ENCODE peak calls at places on chromosome 12, in six cellular contexts. One of them, this sample, is unnamed.

GRCh38 chr12:20040844-20041243 is 327.5 kb upstream of the PDE3A start:
- DNase-seq in cardiac muscle cell: peak
- DNase-seq in HFF-Myc: no peak
- DNase-seq in PC-9: no peak
- DNase-seq in Peyer's patch: no peak
- DNase-seq in AG04449: no peak
- DNase-seq in this sample: no peak

GRCh38 chr12:101857043-101857558 is 20.3 kb upstream of the DRAM1 start:
- DNase-seq in HFF-Myc: peak
- DNase-seq in cardiac muscle cell: no peak
- DNase-seq in Peyer's patch: no peak
- DNase-seq in PC-9: peak
- DNase-seq in AG04449: peak
- DNase-seq in this sample: peak

GRCh38 chr12:6539276-6540134 is 5.2 kb downstream of the GAPDH start:
- DNase-seq in AG04449: no peak
- DNase-seq in Peyer's patch: peak
- DNase-seq in PC-9: no peak
- DNase-seq in HFF-Myc: no peak
- DNase-seq in cardiac muscle cell: no peak
- DNase-seq in this sample: peak

GRCh38 chr12:92493816-92494215 is 209.0 kb upstream of the PLEKHG7 start:
- DNase-seq in Peyer's patch: no peak
- DNase-seq in cardiac muscle cell: no peak
- DNase-seq in AG04449: no peak
- DNase-seq in HFF-Myc: no peak
- DNase-seq in PC-9: no peak
- DNase-seq in this sample: no peak

GRCh38 chr12:93722757-93723567 is 45.8 kb downstream of the CRADD start:
- DNase-seq in AG04449: no peak
- DNase-seq in HFF-Myc: no peak
- DNase-seq in cardiac muscle cell: no peak
- DNase-seq in Peyer's patch: no peak
- DNase-seq in PC-9: peak
- DNase-seq in this sample: peak

GRCh38 chr12:89051065-89051677 is 301.1 kb downstream of the DUSP6 start:
- DNase-seq in AG04449: no peak
- DNase-seq in HFF-Myc: no peak
- DNase-seq in cardiac muscle cell: peak
- DNase-seq in Peyer's patch: no peak
- DNase-seq in PC-9: peak
- DNase-seq in this sample: peak

GRCh38 chr12:27937768-27938167 is 34.8 kb downstream of the PTHLH start:
- DNase-seq in HFF-Myc: no peak
- DNase-seq in cardiac muscle cell: no peak
- DNase-seq in AG04449: no peak
- DNase-seq in Peyer's patch: no peak
- DNase-seq in PC-9: no peak
- DNase-seq in this sample: no peak

GRCh38 chr12:102950950-102951490 is 6.5 kb upstream of the ASCL1 start:
- DNase-seq in AG04449: no peak
- DNase-seq in HFF-Myc: no peak
- DNase-seq in Peyer's patch: no peak
- DNase-seq in cardiac muscle cell: no peak
- DNase-seq in PC-9: no peak
- DNase-seq in this sample: no peak

GRCh38 chr12:49706351-49707126 is 666 bp downstream of the FMNL3 start:
- DNase-seq in Peyer's patch: no peak
- DNase-seq in cardiac muscle cell: peak
- DNase-seq in HFF-Myc: no peak
- DNase-seq in AG04449: no peak
- DNase-seq in PC-9: no peak
- DNase-seq in this sample: no peak

GRCh38 chr12:47779301-47779942 is 6.4 kb downstream of the SLC48A1 start:
- DNase-seq in AG04449: peak
- DNase-seq in cardiac muscle cell: peak
- DNase-seq in Peyer's patch: peak
- DNase-seq in HFF-Myc: peak
- DNase-seq in PC-9: peak
- DNase-seq in this sample: peak

GRCh38 chr12:105480162-105480561 is 149.7 kb downstream of the C12orf75 start:
- DNase-seq in AG04449: no peak
- DNase-seq in PC-9: no peak
- DNase-seq in Peyer's patch: no peak
- DNase-seq in HFF-Myc: no peak
- DNase-seq in cardiac muscle cell: peak
- DNase-seq in this sample: no peak

GRCh38 chr12:89236748-89237428 is 115.4 kb downstream of the DUSP6 start:
- DNase-seq in HFF-Myc: no peak
- DNase-seq in PC-9: peak
- DNase-seq in Peyer's patch: no peak
- DNase-seq in cardiac muscle cell: no peak
- DNase-seq in AG04449: peak
- DNase-seq in this sample: peak

GRCh38 chr12:106248849-106249371 is 1.1 kb upstream of the CKAP4 start:
- DNase-seq in cardiac muscle cell: no peak
- DNase-seq in Peyer's patch: no peak
- DNase-seq in PC-9: no peak
- DNase-seq in AG04449: no peak
- DNase-seq in HFF-Myc: no peak
- DNase-seq in this sample: peak

GRCh38 chr12:26434299-26434915 is 239.0 kb downstream of the SSPN start:
- DNase-seq in AG04449: no peak
- DNase-seq in PC-9: peak
- DNase-seq in HFF-Myc: peak
- DNase-seq in cardiac muscle cell: peak
- DNase-seq in Peyer's patch: no peak
- DNase-seq in this sample: peak

GRCh38 chr12:106071686-106072085 is 67.1 kb downstream of the NUAK1 start:
- DNase-seq in PC-9: no peak
- DNase-seq in cardiac muscle cell: no peak
- DNase-seq in HFF-Myc: no peak
- DNase-seq in Peyer's patch: no peak
- DNase-seq in AG04449: no peak
- DNase-seq in this sample: no peak

GRCh38 chr12:81627336-81628189 is 131.6 kb downstream of the PPFIA2 start:
- DNase-seq in AG04449: no peak
- DNase-seq in HFF-Myc: peak
- DNase-seq in PC-9: no peak
- DNase-seq in cardiac muscle cell: peak
- DNase-seq in Peyer's patch: no peak
- DNase-seq in this sample: peak

GRCh38 chr12:109962388-109962787 is 33.8 kb downstream of the GIT2 start:
- DNase-seq in AG04449: no peak
- DNase-seq in cardiac muscle cell: no peak
- DNase-seq in PC-9: no peak
- DNase-seq in HFF-Myc: no peak
- DNase-seq in Peyer's patch: no peak
- DNase-seq in this sample: no peak

GRCh38 chr12:124902916-124903315 is 11.5 kb downstream of the UBC start:
- DNase-seq in PC-9: no peak
- DNase-seq in cardiac muscle cell: no peak
- DNase-seq in Peyer's patch: no peak
- DNase-seq in AG04449: no peak
- DNase-seq in HFF-Myc: no peak
- DNase-seq in this sample: no peak

GRCh38 chr12:108807996-108808725 is 49.2 kb downstream of the SSH1 start:
- DNase-seq in HFF-Myc: no peak
- DNase-seq in cardiac muscle cell: no peak
- DNase-seq in PC-9: no peak
- DNase-seq in AG04449: no peak
- DNase-seq in Peyer's patch: peak
- DNase-seq in this sample: no peak

GRCh38 chr12:84719997-84720396 is 192.6 kb downstream of the SLC6A15 start:
- DNase-seq in AG04449: no peak
- DNase-seq in Peyer's patch: no peak
- DNase-seq in HFF-Myc: no peak
- DNase-seq in cardiac muscle cell: no peak
- DNase-seq in PC-9: no peak
- DNase-seq in this sample: no peak

GRCh38 chr12:109113661-109114321 is 2.6 kb upstream of the ACACB start:
- DNase-seq in HFF-Myc: no peak
- DNase-seq in Peyer's patch: no peak
- DNase-seq in AG04449: no peak
- DNase-seq in PC-9: no peak
- DNase-seq in cardiac muscle cell: no peak
- DNase-seq in this sample: no peak

GRCh38 chr12:2273751-2274150 is 221.0 kb downstream of the CACNA1C start:
- DNase-seq in Peyer's patch: no peak
- DNase-seq in AG04449: no peak
- DNase-seq in cardiac muscle cell: no peak
- DNase-seq in HFF-Myc: no peak
- DNase-seq in PC-9: no peak
- DNase-seq in this sample: no peak

GRCh38 chr12:2271961-2272360 is 219.2 kb downstream of the CACNA1C start:
- DNase-seq in PC-9: no peak
- DNase-seq in Peyer's patch: no peak
- DNase-seq in AG04449: no peak
- DNase-seq in cardiac muscle cell: no peak
- DNase-seq in HFF-Myc: no peak
- DNase-seq in this sample: no peak

GRCh38 chr12:2270846-2271245 is 218.1 kb downstream of the CACNA1C start:
- DNase-seq in cardiac muscle cell: no peak
- DNase-seq in HFF-Myc: no peak
- DNase-seq in AG04449: no peak
- DNase-seq in Peyer's patch: no peak
- DNase-seq in PC-9: no peak
- DNase-seq in this sample: no peak

GRCh38 chr12:2274733-2275132 is 221.9 kb downstream of the CACNA1C start:
- DNase-seq in HFF-Myc: no peak
- DNase-seq in cardiac muscle cell: no peak
- DNase-seq in AG04449: no peak
- DNase-seq in PC-9: no peak
- DNase-seq in Peyer's patch: no peak
- DNase-seq in this sample: no peak

GRCh38 chr12:2273288-2273687 is 220.5 kb downstream of the CACNA1C start:
- DNase-seq in HFF-Myc: no peak
- DNase-seq in Peyer's patch: no peak
- DNase-seq in PC-9: no peak
- DNase-seq in AG04449: no peak
- DNase-seq in cardiac muscle cell: no peak
- DNase-seq in this sample: no peak
- TF ChIP-seq CTCF in HFF-Myc: no peak
- TF ChIP-seq CTCF in Peyer's patch: no peak
- TF ChIP-seq CTCF in PC-9: no peak
- TF ChIP-seq CTCF in AG04449: peak
- TF ChIP-seq CTCF in cardiac muscle cell: peak
- TF ChIP-seq CTCF in this sample: no peak

GRCh38 chr12:24649634-24650033 is 299.3 kb downstream of the BCAT1 start:
- DNase-seq in cardiac muscle cell: no peak
- DNase-seq in PC-9: no peak
- DNase-seq in HFF-Myc: no peak
- DNase-seq in Peyer's patch: no peak
- DNase-seq in AG04449: no peak
- DNase-seq in this sample: peak
- H3K4me3 ChIP-seq in cardiac muscle cell: no peak
- H3K4me3 ChIP-seq in PC-9: no peak
- H3K4me3 ChIP-seq in HFF-Myc: no peak
- H3K4me3 ChIP-seq in Peyer's patch: no peak
- H3K4me3 ChIP-seq in AG04449: no peak
- H3K4me3 ChIP-seq in this sample: no peak

GRCh38 chr12:30462249-30462648 is 233.4 kb downstream of the IPO8 start:
- DNase-seq in HFF-Myc: no peak
- DNase-seq in AG04449: no peak
- DNase-seq in cardiac muscle cell: no peak
- DNase-seq in PC-9: no peak
- DNase-seq in Peyer's patch: no peak
- DNase-seq in this sample: no peak

GRCh38 chr12:30463636-30464035 is 232.0 kb downstream of the IPO8 start:
- DNase-seq in AG04449: no peak
- DNase-seq in PC-9: no peak
- DNase-seq in Peyer's patch: no peak
- DNase-seq in cardiac muscle cell: no peak
- DNase-seq in HFF-Myc: no peak
- DNase-seq in this sample: no peak

GRCh38 chr12:30458453-30458852 is 237.2 kb downstream of the IPO8 start:
- DNase-seq in Peyer's patch: no peak
- DNase-seq in AG04449: no peak
- DNase-seq in PC-9: no peak
- DNase-seq in HFF-Myc: no peak
- DNase-seq in cardiac muscle cell: no peak
- DNase-seq in this sample: no peak

GRCh38 chr12:30461011-30461670 is 234.5 kb downstream of the IPO8 start:
- DNase-seq in Peyer's patch: no peak
- DNase-seq in HFF-Myc: no peak
- DNase-seq in PC-9: no peak
- DNase-seq in AG04449: no peak
- DNase-seq in cardiac muscle cell: no peak
- DNase-seq in this sample: no peak

GRCh38 chr12:30457621-30458289 is 237.9 kb downstream of the IPO8 start:
- DNase-seq in Peyer's patch: no peak
- DNase-seq in PC-9: peak
- DNase-seq in AG04449: peak
- DNase-seq in HFF-Myc: no peak
- DNase-seq in cardiac muscle cell: peak
- DNase-seq in this sample: peak
- TF ChIP-seq CTCF in Peyer's patch: no peak
- TF ChIP-seq CTCF in PC-9: peak
- TF ChIP-seq CTCF in AG04449: no peak
- TF ChIP-seq CTCF in HFF-Myc: peak
- TF ChIP-seq CTCF in cardiac muscle cell: peak
- TF ChIP-seq CTCF in this sample: peak

GRCh38 chr12:98453492-98453891 is 61.9 kb upstream of the TMPO start:
- DNase-seq in Peyer's patch: no peak
- DNase-seq in PC-9: no peak
- DNase-seq in AG04449: no peak
- DNase-seq in cardiac muscle cell: no peak
- DNase-seq in HFF-Myc: no peak
- DNase-seq in this sample: no peak

GRCh38 chr12:98453070-98453469 is 62.3 kb upstream of the TMPO start:
- DNase-seq in Peyer's patch: no peak
- DNase-seq in PC-9: no peak
- DNase-seq in AG04449: no peak
- DNase-seq in cardiac muscle cell: no peak
- DNase-seq in HFF-Myc: no peak
- DNase-seq in this sample: no peak

GRCh38 chr12:98456583-98457573 is 58.5 kb upstream of the TMPO start:
- DNase-seq in cardiac muscle cell: peak
- DNase-seq in HFF-Myc: no peak
- DNase-seq in Peyer's patch: peak
- DNase-seq in PC-9: no peak
- DNase-seq in AG04449: no peak
- DNase-seq in this sample: no peak
- H3K4me3 ChIP-seq in cardiac muscle cell: no peak
- H3K4me3 ChIP-seq in HFF-Myc: peak
- H3K4me3 ChIP-seq in Peyer's patch: peak
- H3K4me3 ChIP-seq in PC-9: no peak
- H3K4me3 ChIP-seq in AG04449: peak
- H3K4me3 ChIP-seq in this sample: peak

GRCh38 chr12:119322324-119322723 is 12.2 kb upstream of the CCDC60 start:
- DNase-seq in cardiac muscle cell: no peak
- DNase-seq in HFF-Myc: no peak
- DNase-seq in Peyer's patch: no peak
- DNase-seq in AG04449: no peak
- DNase-seq in PC-9: no peak
- DNase-seq in this sample: no peak

GRCh38 chr12:119326341-119326740 is 8.2 kb upstream of the CCDC60 start:
- DNase-seq in HFF-Myc: no peak
- DNase-seq in Peyer's patch: no peak
- DNase-seq in AG04449: no peak
- DNase-seq in cardiac muscle cell: no peak
- DNase-seq in PC-9: no peak
- DNase-seq in this sample: peak

GRCh38 chr12:119328111-119328510 is 6.4 kb upstream of the CCDC60 start:
- DNase-seq in HFF-Myc: no peak
- DNase-seq in PC-9: no peak
- DNase-seq in cardiac muscle cell: peak
- DNase-seq in AG04449: no peak
- DNase-seq in Peyer's patch: no peak
- DNase-seq in this sample: peak
- TF ChIP-seq CTCF in HFF-Myc: no peak
- TF ChIP-seq CTCF in PC-9: peak
- TF ChIP-seq CTCF in cardiac muscle cell: no peak
- TF ChIP-seq CTCF in AG04449: no peak
- TF ChIP-seq CTCF in Peyer's patch: no peak
- TF ChIP-seq CTCF in this sample: peak

This sample was measured in bronchial epithelial cell.